ENCODE peak calls at places on chromosomes 5 and 9, in five cellular contexts. R is neuronal stem cell, J is H9, T is H1, A is mesenchymal stem cell. S is an unnamed sample.
A peak's percentile ranks its signal among the peaks of the same experiment; 100 is the strongest.

GRCh38 chr5:100188339-100188738 is 346.8 kb upstream of the FAM174A start:
- DNase-seq in R (no peak), J (no peak), T (no peak), A (no peak), S (no peak)

GRCh38 chr5:21895766-21896165 is 957.4 kb downstream of the CDH12 start:
- DNase-seq in R (no peak), J (no peak), T (no peak), A (no peak), S (no peak)

GRCh38 chr5:39274388-39275085 is 55.2 kb upstream of the FYB1 start:
- DNase-seq in R (no peak), J (no peak), T (no peak), A (no peak), S (no peak)

GRCh38 chr5:152072076-152072475 is 147.4 kb upstream of the GLRA1 start:
- DNase-seq in R (no peak), J (no peak), T (no peak), A (no peak), S (no peak)

GRCh38 chr9:106956971-106957370 is 94.0 kb downstream of the ZNF462 start:
- DNase-seq in R (no peak), J (no peak), T (no peak), A (peak; percentile 63), S (no peak)

GRCh38 chr9:112705773-112706427 is 12.0 kb downstream of the INIP start:
- DNase-seq in R (peak; percentile 18), J (peak; percentile 45), T (no peak), A (peak; percentile 51), S (peak; percentile 13)

GRCh38 chr5:171272996-171273970 is 35.8 kb upstream of the TLX3 start:
- DNase-seq in R (peak; percentile 3), J (peak; percentile 56), T (peak; percentile 33), A (peak; percentile 16), S (peak; percentile 82)

GRCh38 chr9:136644343-136644592 is 18.4 kb upstream of the EGFL7 start:
- DNase-seq in R (no peak), J (no peak), T (no peak), A (no peak), S (no peak)

GRCh38 chr5:117424559-117424958 is 849.9 kb upstream of the SEMA6A start:
- DNase-seq in R (no peak), J (no peak), T (no peak), A (no peak), S (no peak)

DNA sequence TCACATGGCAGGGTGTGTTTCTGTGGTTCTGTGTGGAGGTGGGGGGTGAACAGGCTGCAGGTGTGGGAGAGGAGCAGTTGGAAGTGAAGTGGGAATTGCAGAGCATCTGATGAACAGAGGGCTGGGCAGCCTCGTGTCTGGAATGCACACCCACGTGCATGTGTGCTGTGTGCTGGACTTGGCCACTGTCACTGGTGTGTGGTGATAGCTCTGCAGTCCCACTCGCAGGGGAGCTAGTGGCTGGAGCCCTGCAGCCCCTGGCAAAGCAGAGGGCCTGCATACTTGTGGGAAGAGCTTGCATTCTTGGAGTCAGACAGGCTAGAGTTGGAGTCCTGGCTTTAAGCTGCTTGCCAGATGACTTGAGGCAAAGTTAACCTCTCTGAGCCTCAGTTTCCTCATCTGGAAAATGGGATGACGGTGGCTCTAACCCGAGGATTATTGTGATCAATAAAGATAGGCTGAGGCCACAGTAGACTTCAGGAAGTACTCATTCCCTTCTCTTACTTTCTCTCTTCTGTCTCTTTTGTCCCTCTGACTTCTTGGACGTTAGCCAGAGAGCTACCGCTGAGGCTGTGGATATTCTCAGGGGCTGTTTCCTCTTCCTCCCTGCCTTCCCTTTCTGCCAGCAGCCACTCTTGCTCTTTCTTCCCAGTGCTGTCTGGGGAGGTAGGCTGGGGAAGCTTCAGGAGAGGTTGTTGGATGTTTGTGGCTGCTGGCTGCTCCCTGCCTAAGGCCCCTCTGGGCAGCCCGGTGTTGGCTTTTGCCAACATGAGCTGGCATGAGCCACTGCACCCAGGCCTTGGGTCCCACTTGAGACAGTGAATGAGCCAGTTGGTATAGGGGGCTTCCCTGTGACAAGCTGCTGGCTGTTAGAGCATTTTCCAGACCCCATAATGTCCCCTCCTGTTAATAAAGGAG is 18.3 kb downstream of the PSAT1 start:
- DNase-seq in R (no peak), J (no peak), T (no peak), A (no peak), S (no peak)
- H2BK12ac ChIP-seq in R (no peak overlapping the region), J (no peak overlapping the region), T (no peak overlapping the region), A (no peak overlapping the region), S (no peak overlapping the region)

GRCh38 chr5:169970334-169970733 is 10.0 kb downstream of the INSYN2B start:
- DNase-seq in R (no peak), J (no peak), T (no peak), A (no peak), S (no peak)
- H3K18ac ChIP-seq in R (no peak overlapping the region), J (no peak overlapping the region), T (no peak overlapping the region), A (peak overlapping the region; percentile 72), S (no peak overlapping the region)

GRCh38 chr5:96339862-96340261 is 93.2 kb downstream of the PCSK1 start:
- DNase-seq in R (no peak), J (no peak), T (no peak), A (no peak), S (no peak)
- H2BK12ac ChIP-seq in R (no peak overlapping the region), J (no peak overlapping the region), T (no peak overlapping the region), A (peak overlapping the region; percentile 37), S (no peak overlapping the region)

GRCh38 chr5:53261245-53261644 is 151.7 kb upstream of the MOCS2 start:
- DNase-seq in R (no peak), J (no peak), T (no peak), A (peak; percentile 50), S (no peak)
- H3K18ac ChIP-seq in R (no peak overlapping the region), J (no peak overlapping the region), T (no peak overlapping the region), A (no peak overlapping the region), S (no peak overlapping the region)

DNA sequence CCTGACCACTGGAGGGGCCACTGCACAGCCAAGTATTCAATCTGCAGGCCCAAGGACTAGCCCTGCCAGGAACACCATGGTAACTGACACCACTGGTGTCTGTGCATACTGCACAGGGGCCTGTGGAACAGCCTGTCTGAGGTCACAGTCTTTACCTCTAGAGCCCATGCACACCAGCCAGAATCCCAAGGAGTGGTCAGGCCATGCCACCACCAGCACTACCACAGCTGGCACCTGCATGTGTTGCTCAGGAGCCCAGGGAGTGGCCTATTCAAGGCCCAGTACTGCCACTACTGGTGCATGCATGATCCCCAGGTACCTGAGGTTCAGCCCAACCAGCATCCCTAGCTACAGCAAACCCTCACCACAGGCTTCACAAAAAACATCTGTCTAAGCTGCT is 546.0 kb upstream of the RGMB start:
- DNase-seq in R (no peak), J (no peak), T (no peak), A (no peak), S (no peak)
- H2BK12ac ChIP-seq in R (peak overlapping the region; percentile 1), J (no peak overlapping the region), T (no peak overlapping the region), A (no peak overlapping the region), S (no peak overlapping the region)

S was measured in trophoblast cell.